ENCODE peak calls at places on chromosomes 2 and 18, in eight cellular contexts. N is left lung, X is bronchial epithelial cell, H is GM19239, Z is GM06990, J is hypothalamus, G is Daoy, K is left cardiac atrium. P is an unnamed sample.

GRCh38 chr2:42812899-42813479 is 20.6 kb upstream of the HAAO start:
- DNase-seq in X (peak), Z (no peak), N (no peak), K (no peak), H (no peak), G (no peak), J (no peak), P (no peak)

GRCh38 chr2:166343467-166343866 is 32.3 kb downstream of the SCN9A start:
- DNase-seq in G (peak), N (no peak), Z (no peak), H (no peak), J (no peak), K (no peak), X (peak), P (no peak)

GRCh38 chr2:26772064-26773001 is 8.2 kb downstream of the SLC35F6 start:
- DNase-seq in J (peak), Z (no peak), K (peak), H (no peak), X (peak), G (peak), N (peak), P (peak)

GRCh38 chr18:59718108-59719057 is 21.2 kb upstream of the CCBE1 start:
- DNase-seq in X (peak), K (no peak), G (peak), H (no peak), N (no peak), J (no peak), Z (no peak), P (no peak)

GRCh38 chr2:129641371-129641770 is 338.1 kb upstream of the RAB6C start:
- DNase-seq in N (no peak), G (no peak), Z (no peak), J (no peak), K (no peak), H (no peak), X (no peak), P (no peak)

GRCh38 chr2:30942430-30942829 is 135.2 kb upstream of the CAPN13 start:
- DNase-seq in X (no peak), H (no peak), G (no peak), Z (no peak), K (no peak), N (no peak), J (no peak), P (no peak)

GRCh38 chr2:75476778-75477177 is 84.0 kb downstream of the EVA1A start:
- DNase-seq in H (no peak), X (peak), G (peak), Z (peak), J (no peak), K (no peak), N (no peak), P (no peak)

GRCh38 chr2:3762771-3763447 is 59.5 kb downstream of the DCDC2C start:
- DNase-seq in G (no peak), J (no peak), N (no peak), H (no peak), Z (no peak), K (no peak), X (no peak), P (no peak)

GRCh38 chr2:9703085-9703641 is 72.4 kb upstream of the YWHAQ start:
- DNase-seq in X (peak), J (no peak), N (no peak), G (peak), K (peak), Z (no peak), H (no peak), P (peak)

GRCh38 chr2:33272001-33272400 is 204.4 kb upstream of the RASGRP3 start:
- DNase-seq in H (peak), G (no peak), N (no peak), X (no peak), Z (peak), J (no peak), K (no peak), P (no peak)

GRCh38 chr2:11742702-11743530 is 3.5 kb upstream of the LPIN1 start:
- DNase-seq in N (no peak), Z (no peak), X (no peak), K (no peak), H (no peak), J (no peak), G (no peak), P (no peak)

GRCh38 chr2:220163486-220163885 is 536.1 kb downstream of the SLC4A3 start:
- DNase-seq in H (no peak), N (no peak), G (no peak), J (no peak), X (peak), K (no peak), Z (no peak), P (no peak)

GRCh38 chr2:128178650-128179460 is 87.9 kb downstream of the UGGT1 start:
- DNase-seq in J (peak), H (no peak), Z (no peak), X (peak), G (peak), N (no peak), K (peak), P (no peak)

P was measured in heart left ventricle.